ENCODE peak calls at places on chromosomes 11 and 22, in seven cellular contexts. N, A, Y, L, O, U and S are unnamed samples.

GRCh38 chr22:27752771-27753170 is 48.8 kb downstream of the MN1 start:
- DNase-seq in N (peak; percentile 25), A (peak; percentile 66), Y (no peak), L (no peak), O (no peak), U (no peak), S (no peak)

GRCh38 chr22:49056301-49056700 is 771.4 kb downstream of the BRD1 start:
- DNase-seq in N (no peak), A (no peak), Y (no peak), L (no peak), O (no peak), U (no peak), S (no peak)

GRCh38 chr11:2585566-2586090 is 114.2 kb downstream of the KCNQ1OT1 start:
- DNase-seq in N (no peak), A (no peak), Y (no peak), L (peak; percentile 53), O (no peak), U (no peak), S (no peak)

GRCh38 chr11:27642954-27643353 is 57.3 kb downstream of the BDNF start:
- DNase-seq in N (no peak), A (no peak), Y (no peak), L (no peak), O (no peak), U (no peak), S (no peak)

GRCh38 chr11:19853016-19853415 is 140.4 kb downstream of the NAV2 start:
- DNase-seq in N (no peak), A (no peak), Y (no peak), L (no peak), O (no peak), U (no peak), S (no peak)

GRCh38 chr11:72405009-72405408 is 29.3 kb downstream of the CLPB start:
- DNase-seq in N (no peak), A (no peak), Y (no peak), L (no peak), O (no peak), U (no peak), S (no peak)

GRCh38 chr11:129374081-129374992 is 1.3 kb upstream of the BARX2 start:
- DNase-seq in N (no peak), A (no peak), Y (peak; percentile 12), L (no peak), O (no peak), U (no peak), S (peak; percentile 42)

GRCh38 chr11:41989800-41990380 is 530.4 kb upstream of the LRRC4C start:
- DNase-seq in N (no peak), A (no peak), Y (no peak), L (no peak), O (no peak), U (peak; percentile 95), S (no peak)

GRCh38 chr11:69718912-69719311 is 15.1 kb upstream of the FGF19 start:
- DNase-seq in N (no peak), A (no peak), Y (no peak), L (no peak), O (no peak), U (no peak), S (no peak)

GRCh38 chr11:62547691-62548281 is 1.2 kb upstream of the AHNAK start:
- DNase-seq in N (no peak), A (peak; percentile 47), Y (no peak), L (no peak), O (no peak), U (no peak), S (no peak)

GRCh38 chr11:10349281-10349665 is 44.4 kb downstream of the ADM start:
- DNase-seq in N (no peak), A (no peak), Y (no peak), L (no peak), O (no peak), U (no peak), S (no peak)

GRCh38 chr22:44289429-44290171 is 23.2 kb downstream of the SHISAL1 start:
- DNase-seq in N (peak; percentile 90), A (no peak), Y (no peak), L (no peak), O (no peak), U (no peak), S (peak; percentile 76)

GRCh38 chr11:2837096-2837601 is 48.4 kb downstream of the CDKN1C start:
- DNase-seq in N (peak; percentile 74), A (peak; percentile 55), Y (no peak), L (peak; percentile 82), O (peak; percentile 64), U (peak; percentile 15), S (peak; percentile 94)

GRCh38 chr11:101407324-101407723 is 176.5 kb downstream of the TRPC6 start:
- DNase-seq in N (peak; percentile 69), A (peak; percentile 27), Y (no peak), L (no peak), O (no peak), U (no peak), S (no peak)

GRCh38 chr11:66289548-66290331 is 797 bp upstream of the YIF1A start:
- DNase-seq in N (no peak), A (no peak), Y (no peak), L (peak; percentile 90), O (peak; percentile 74), U (no peak), S (peak; percentile 94)

GRCh38 chr11:20125927-20126326 is 34.3 kb downstream of the DBX1 start:
- DNase-seq in N (peak; percentile 22), A (no peak), Y (no peak), L (no peak), O (no peak), U (no peak), S (no peak)

GRCh38 chr22:36406139-36406538 is 18.4 kb upstream of the MYH9 start:
- DNase-seq in N (no peak), A (no peak), Y (no peak), L (no peak), O (no peak), U (no peak), S (no peak)

GRCh38 chr11:80167766-80168165 is 726.9 kb upstream of the TENM4 start:
- DNase-seq in N (no peak), A (no peak), Y (no peak), L (no peak), O (no peak), U (no peak), S (no peak)

GRCh38 chr22:39535302-39535805 is 2.8 kb upstream of the RPS19BP1 start:
- DNase-seq in N (no peak), A (no peak), Y (no peak), L (no peak), O (no peak), U (no peak), S (no peak)

GRCh38 chr22:31556627-31557203 is 60.4 kb downstream of the SFI1 start:
- DNase-seq in N (peak; percentile 56), A (no peak), Y (no peak), L (no peak), O (no peak), U (no peak), S (no peak)

GRCh38 chr11:130181295-130182272 is 22.0 kb downstream of the ST14 start:
- DNase-seq in N (peak; percentile 67), A (no peak), Y (no peak), L (no peak), O (no peak), U (peak; percentile 97), S (peak; percentile 21)

GRCh38 chr11:76763573-76764348 is 19.4 kb upstream of the TSKU start:
- DNase-seq in N (peak; percentile 77), A (peak; percentile 56), Y (no peak), L (no peak), O (no peak), U (no peak), S (no peak)

GRCh38 chr11:44861829-44862545 is 88.7 kb downstream of the TP53I11 start:
- DNase-seq in N (peak; percentile 98), A (peak; percentile 72), Y (peak; percentile 72), L (peak; percentile 75), O (no peak), U (no peak), S (no peak)

GRCh38 chr22:42635531-42635930 is 4.9 kb downstream of the ATP5MGL start:
- DNase-seq in N (peak; percentile 81), A (no peak), Y (no peak), L (no peak), O (no peak), U (no peak), S (no peak)

GRCh38 chr22:42630901-42631602 is 9.3 kb downstream of the ATP5MGL start:
- DNase-seq in N (no peak), A (no peak), Y (no peak), L (no peak), O (no peak), U (no peak), S (no peak)

GRCh38 chr22:42630211-42630610 is 10.2 kb downstream of the ATP5MGL start:
- DNase-seq in N (no peak), A (no peak), Y (no peak), L (no peak), O (no peak), U (no peak), S (no peak)

GRCh38 chr22:42633013-42633412 is 7.4 kb downstream of the ATP5MGL start:
- DNase-seq in N (no peak), A (no peak), Y (no peak), L (no peak), O (no peak), U (no peak), S (no peak)

DNA sequence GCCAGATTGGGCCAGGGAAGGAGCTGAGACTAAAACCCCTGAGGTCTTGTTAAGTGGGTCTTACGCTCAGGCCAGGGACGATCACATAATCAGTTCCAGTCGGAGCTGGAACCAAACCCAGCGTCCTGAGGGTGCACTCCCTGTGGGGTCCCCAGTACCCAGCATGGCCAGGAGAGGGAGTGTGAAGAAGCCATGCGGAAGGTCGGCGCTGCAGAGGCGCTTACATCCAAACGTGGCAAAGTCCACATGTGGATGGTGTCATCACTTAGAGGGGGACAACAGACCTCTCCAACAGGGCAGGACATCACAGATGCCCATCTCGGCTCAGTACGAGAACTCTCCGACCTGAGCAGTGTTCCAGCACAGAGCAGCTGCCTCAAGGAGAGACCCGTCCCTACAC is 8.3 kb downstream of the ATP5MGL start:
- DNase-seq in N (no peak), A (no peak), Y (no peak), L (no peak), O (no peak), U (no peak), S (no peak)
- TF ChIP-seq CTCF in N (peak; percentile 43), A (no peak), Y (peak; percentile 14), L (peak; percentile 7), O (peak; percentile 40), U (peak; percentile 9), S (peak; percentile 24)

DNA sequence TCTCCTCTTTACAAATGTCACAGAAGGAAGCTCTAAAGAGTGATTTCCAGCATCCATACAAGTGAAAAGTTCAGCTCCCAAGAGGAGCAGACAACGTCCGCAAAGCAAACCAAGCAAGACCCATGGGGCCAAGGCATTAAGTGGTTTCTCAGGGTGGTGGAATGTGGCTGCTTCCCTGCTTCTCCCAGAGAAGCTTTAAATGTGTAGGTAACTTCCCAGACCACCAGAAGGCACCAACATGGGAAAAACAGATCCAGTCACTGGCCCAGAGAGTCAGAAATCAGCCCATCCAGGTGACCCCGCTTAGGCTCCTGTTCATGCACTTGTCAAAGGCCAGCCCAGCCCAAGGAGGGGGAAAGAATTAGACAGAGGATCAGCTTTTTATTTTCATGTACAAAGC is 13.3 kb upstream of the PHF21A start:
- DNase-seq in N (no peak), A (no peak), Y (no peak), L (no peak), O (no peak), U (no peak), S (no peak)
- TF ChIP-seq CTCF in N (no peak), A (no peak), Y (no peak), L (no peak), O (no peak), U (no peak), S (no peak)

GRCh38 chr11:16883179-16883578 is 131.0 kb downstream of the PLEKHA7 start:
- DNase-seq in N (no peak), A (no peak), Y (no peak), L (no peak), O (no peak), U (peak; percentile 91), S (no peak)
- TF ChIP-seq CTCF in N (no peak), A (no peak), Y (no peak), L (peak; percentile 22), O (no peak), U (peak; percentile 47), S (no peak)

GRCh38 chr22:30445438-30445936 is 19.9 kb downstream of the MTFP1 start:
- DNase-seq in N (no peak), A (no peak), Y (no peak), L (no peak), O (no peak), U (no peak), S (no peak)
- TF ChIP-seq CTCF in N (no peak), A (peak; percentile 24), Y (no peak), L (no peak), O (peak; percentile 10), U (no peak), S (no peak)